ENCODE peak calls at places on chromosomes 5 and 9, in six cellular contexts. S is aorta, T is bronchial epithelial cell, A is body of pancreas, D is ascending aorta, V is psoas muscle. C is an unnamed sample.

GRCh38 chr5:39399135-39400036 is 25.4 kb downstream of the DAB2 start:
- DNase-seq in D (peak; percentile 35), S (no peak), T (peak; percentile 99), A (no peak), V (no peak), C (no peak)

GRCh38 chr5:136066705-136067271 is 38.0 kb downstream of the TGFBI start:
- DNase-seq in S (no peak), D (no peak), V (no peak), T (peak; percentile 53), A (peak; percentile 31), C (no peak)

GRCh38 chr9:119771336-119771735 is 402.1 kb upstream of the BRINP1 start:
- DNase-seq in D (no peak), A (no peak), V (no peak), T (no peak), S (no peak), C (no peak)

GRCh38 chr5:156835905-156836304 is 14.2 kb upstream of the PPP1R2B start:
- DNase-seq in S (no peak), T (no peak), D (no peak), V (no peak), A (no peak), C (peak; percentile 15)

GRCh38 chr5:177467436-177467835 is 6.0 kb downstream of the DBN1 start:
- DNase-seq in T (no peak), S (no peak), V (no peak), A (no peak), D (no peak), C (no peak)

GRCh38 chr9:7246181-7246580 is 488.4 kb downstream of the KDM4C start:
- DNase-seq in T (no peak), V (no peak), A (no peak), S (no peak), D (no peak), C (no peak)

GRCh38 chr9:9754186-9754585 is 858.6 kb downstream of the PTPRD start:
- DNase-seq in D (no peak), A (no peak), V (no peak), S (no peak), T (no peak), C (no peak)

GRCh38 chr5:155308289-155308688 is 294.7 kb downstream of the KIF4B start:
- DNase-seq in V (no peak), S (no peak), D (no peak), A (no peak), T (no peak), C (no peak)

GRCh38 chr5:179892255-179892654 is 15.4 kb downstream of the TBC1D9B start:
- DNase-seq in S (no peak), T (no peak), V (no peak), A (no peak), D (no peak), C (no peak)

GRCh38 chr9:126471084-126471611 is 142.6 kb upstream of the LMX1B start:
- DNase-seq in A (peak; percentile 52), S (peak; percentile 88), V (peak; percentile 80), T (no peak), D (peak; percentile 63), C (no peak)

GRCh38 chr9:93129286-93129685 is 4.8 kb downstream of the NINJ1 start:
- DNase-seq in D (no peak), V (no peak), S (peak; percentile 83), A (no peak), T (no peak), C (no peak)

GRCh38 chr9:71285191-71285656 is 163.8 kb upstream of the TRPM3 start:
- DNase-seq in V (no peak), T (peak; percentile 67), D (no peak), S (no peak), A (peak; percentile 44), C (peak; percentile 30)

GRCh38 chr5:33148076-33148501 is 292.7 kb upstream of the TARS1 start:
- DNase-seq in A (peak; percentile 25), T (peak; percentile 86), D (no peak), V (peak; percentile 66), S (peak; percentile 61), C (no peak)

GRCh38 chr5:145838276-145838675 is 3.1 kb upstream of the PRELID2 start:
- DNase-seq in T (no peak), S (no peak), V (no peak), A (peak; percentile 81), D (no peak), C (no peak)

GRCh38 chr5:171207256-171207866 is 101.7 kb upstream of the TLX3 start:
- DNase-seq in T (peak; percentile 47), D (no peak), V (no peak), S (no peak), A (no peak), C (peak; percentile 32)

GRCh38 chr9:137293482-137294090 is 8.5 kb downstream of the NRARP start:
- DNase-seq in D (no peak), A (peak; percentile 91), V (no peak), T (no peak), S (no peak), C (no peak)

GRCh38 chr5:121144764-121145163 is 680.7 kb downstream of the PRR16 start:
- DNase-seq in V (no peak), A (no peak), S (no peak), T (peak; percentile 56), D (no peak), C (no peak)

GRCh38 chr5:93596676-93597441 is 13.8 kb downstream of the NR2F1 start:
- DNase-seq in S (no peak), T (no peak), D (no peak), A (no peak), V (peak; percentile 52), C (peak; percentile 93)

GRCh38 chr5:32505718-32506117 is 61.2 kb upstream of the ZFR start:
- DNase-seq in V (no peak), D (no peak), T (peak; percentile 81), A (no peak), S (no peak), C (no peak)

GRCh38 chr5:169258372-169259000 is 42.5 kb downstream of the SLIT3 start:
- DNase-seq in A (no peak), S (no peak), T (no peak), D (no peak), V (no peak), C (no peak)

GRCh38 chr9:85667374-85667773 is 74.4 kb downstream of the AGTPBP1 start:
- DNase-seq in A (no peak), S (no peak), V (no peak), T (no peak), D (no peak), C (no peak)

GRCh38 chr5:157855404-157855994 is 3.4 kb downstream of the CLINT1 start:
- DNase-seq in D (no peak), A (peak; percentile 64), V (no peak), T (peak; percentile 66), S (peak; percentile 63), C (peak; percentile 74)

GRCh38 chr5:174383196-174384178 is 338.0 kb downstream of the NSG2 start:
- DNase-seq in A (no peak), S (no peak), V (no peak), T (peak; percentile 22), D (no peak), C (no peak)

GRCh38 chr5:80990971-80991370 is 30.8 kb downstream of the RASGRF2 start:
- DNase-seq in D (no peak), S (no peak), V (no peak), A (no peak), T (peak; percentile 81), C (no peak)

GRCh38 chr5:132446621-132447020 is 44.0 kb downstream of the IRF1 start:
- DNase-seq in V (peak; percentile 87), A (peak; percentile 87), D (no peak), S (peak; percentile 75), T (no peak), C (no peak)

GRCh38 chr5:35159370-35159742 is 70.9 kb downstream of the PRLR start:
- DNase-seq in S (no peak), V (peak; percentile 55), T (no peak), A (peak; percentile 68), D (no peak), C (no peak)

GRCh38 chr9:8419871-8420270 is 620.3 kb upstream of the DMAC1 start:
- DNase-seq in S (no peak), D (no peak), V (no peak), T (no peak), A (no peak), C (no peak)

GRCh38 chr5:138789771-138790242 is 36.6 kb downstream of the CTNNA1 start:
- DNase-seq in T (peak; percentile 38), S (no peak), A (peak; percentile 37), V (no peak), D (no peak), C (peak; percentile 68)

GRCh38 chr5:151784141-151784540 is 12.4 kb downstream of the G3BP1 start:
- DNase-seq in T (no peak), V (no peak), S (no peak), A (no peak), D (no peak), C (no peak)
- H3K4me3 ChIP-seq in T (no peak overlapping the region), V (no peak overlapping the region), S (no peak overlapping the region), A (no peak overlapping the region), D (no peak overlapping the region), C (no peak overlapping the region)

GRCh38 chr5:50710838-50711237 is 44.4 kb downstream of the PARP8 start:
- DNase-seq in A (no peak), D (no peak), S (no peak), T (no peak), V (no peak), C (no peak)

GRCh38 chr5:50715001-50715400 is 48.6 kb downstream of the PARP8 start:
- DNase-seq in V (no peak), D (no peak), T (no peak), S (no peak), A (no peak), C (no peak)

GRCh38 chr5:50709471-50709870 is 43.0 kb downstream of the PARP8 start:
- DNase-seq in T (no peak), S (no peak), A (no peak), D (no peak), V (no peak), C (no peak)

GRCh38 chr5:50712479-50712878 is 46.0 kb downstream of the PARP8 start:
- DNase-seq in T (no peak), A (no peak), V (no peak), S (no peak), D (no peak), C (no peak)

GRCh38 chr5:50711280-50711679 is 44.8 kb downstream of the PARP8 start:
- DNase-seq in V (no peak), D (no peak), S (no peak), A (peak; percentile 51), T (no peak), C (no peak)
- H3K4me3 ChIP-seq in V (no peak overlapping the region), D (no peak overlapping the region), S (no peak overlapping the region), A (no peak overlapping the region), T (no peak overlapping the region), C (no peak overlapping the region)

DNA sequence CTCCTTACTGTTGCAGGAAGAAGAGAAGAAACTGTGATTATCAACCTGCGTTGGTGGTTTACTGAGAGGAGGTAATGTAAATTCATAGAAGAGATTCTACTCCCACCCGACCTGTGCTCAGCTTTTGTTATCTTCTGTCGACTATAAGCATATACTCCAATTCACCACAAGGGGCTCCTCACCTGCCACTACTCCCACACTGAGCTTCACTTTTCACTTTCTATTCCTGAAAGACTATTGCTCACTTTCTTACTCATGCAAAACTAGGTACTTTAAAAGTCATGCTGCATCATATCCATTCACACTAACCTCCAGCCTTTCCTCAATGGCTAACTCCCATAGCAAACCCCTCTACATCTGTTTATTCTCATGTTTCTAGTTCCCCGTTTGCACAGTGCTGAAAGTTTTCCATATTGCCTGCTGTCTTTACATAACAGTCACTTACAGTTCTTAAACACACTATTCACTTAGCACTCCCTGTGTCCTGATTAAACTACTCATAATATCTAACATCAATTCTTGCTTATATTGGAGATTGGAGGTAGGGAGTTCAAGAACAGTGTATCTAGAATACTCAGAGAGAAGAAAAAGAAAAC is 1062.6 kb downstream of the NR2F1-AS1 start:
- DNase-seq in D (no peak), T (peak; percentile 84), S (no peak), V (no peak), A (peak; percentile 25), C (peak; percentile 49)
- H3K4me3 ChIP-seq in D (no peak overlapping the region), T (no peak overlapping the region), S (no peak overlapping the region), V (no peak overlapping the region), A (no peak overlapping the region), C (no peak overlapping the region)

GRCh38 chr9:131618785-131619184 is 73.5 kb downstream of the PRRT1B start:
- DNase-seq in V (no peak), A (no peak), T (no peak), S (no peak), D (no peak), C (no peak)
- H3K4me3 ChIP-seq in V (no peak overlapping the region), A (no peak overlapping the region), T (no peak overlapping the region), S (no peak overlapping the region), D (no peak overlapping the region), C (no peak overlapping the region)

C was measured in H7.